ENCODE peak calls at places on chromosomes 11 and 22, in ten cellular contexts. D is cardiac fibroblast; T is lower leg skin; Y is heart right ventricle; H is right atrium auricular region; M is body of pancreas; Z is kidney; W is CD8-positive, alpha-beta memory T cell; X is astrocyte of the cerebellum; O is skeletal muscle cell. S is an unnamed sample.

GRCh38 chr11:67270256-67271211 is 4.3 kb downstream of the GRK2 start:
- DNase-seq in X (no peak), H (no peak), T (no peak), Z (peak), D (peak), M (peak), Y (peak), W (no peak), O (no peak), S (no peak)

GRCh38 chr11:86888164-86888977 is 66.8 kb downstream of the FZD4 start:
- DNase-seq in O (peak), H (no peak), T (no peak), W (no peak), Z (no peak), Y (no peak), X (peak), M (no peak), D (peak), S (no peak)

GRCh38 chr11:66981976-66982578 is 7.0 kb downstream of the C11orf86 start:
- DNase-seq in H (peak), T (peak), W (no peak), O (peak), Z (peak), M (peak), D (peak), Y (peak), X (peak), S (no peak)

GRCh38 chr22:17369553-17370035 is 334 bp downstream of the CECR2 start:
- DNase-seq in H (no peak), Y (peak), W (no peak), X (no peak), Z (peak), M (peak), D (peak), O (no peak), T (no peak), S (no peak)

GRCh38 chr11:86606849-86607481 is 65.5 kb downstream of the ME3 start:
- DNase-seq in O (no peak), T (no peak), X (no peak), Y (no peak), Z (no peak), D (peak), W (no peak), M (no peak), H (no peak), S (no peak)

GRCh38 chr11:110026823-110027626 is 66.2 kb upstream of the ZC3H12C start:
- DNase-seq in M (peak), O (no peak), T (peak), X (no peak), Y (no peak), W (no peak), H (no peak), D (no peak), Z (no peak), S (no peak)

GRCh38 chr22:44351685-44352377 is 39.1 kb upstream of the SHISAL1 start:
- DNase-seq in X (peak), M (no peak), Z (peak), T (no peak), Y (no peak), O (peak), W (no peak), H (peak), D (peak), S (peak)

GRCh38 chr11:28773606-28774005 is 665.4 kb downstream of the METTL15 start:
- DNase-seq in X (no peak), D (no peak), O (no peak), Z (no peak), M (no peak), T (no peak), Y (no peak), W (no peak), H (no peak), S (no peak)

GRCh38 chr11:34570584-34570983 is 50.3 kb upstream of the EHF start:
- DNase-seq in H (no peak), Z (no peak), W (no peak), T (peak), X (peak), D (no peak), O (peak), Y (no peak), M (no peak), S (no peak)

GRCh38 chr11:61803889-61804647 is 11.4 kb downstream of the FEN1 start:
- DNase-seq in H (no peak), T (no peak), M (no peak), Y (no peak), W (no peak), X (no peak), O (no peak), D (peak), Z (no peak), S (no peak)

GRCh38 chr22:27489265-27489675 is 312.3 kb downstream of the MN1 start:
- DNase-seq in W (no peak), Y (no peak), D (peak), Z (no peak), X (no peak), O (peak), H (no peak), M (peak), T (no peak), S (no peak)

GRCh38 chr22:21816787-21817496 is 50.5 kb downstream of the MAPK1 start:
- DNase-seq in X (peak), Y (peak), M (peak), Z (no peak), D (peak), H (no peak), O (peak), W (no peak), T (no peak), S (peak)

GRCh38 chr11:117907276-117908110 is 21.7 kb downstream of the TMPRSS13 start:
- DNase-seq in W (peak), X (peak), O (peak), Z (peak), Y (peak), M (peak), H (peak), D (peak), T (peak), S (peak)

GRCh38 chr11:121965330-121965729 is 150.7 kb downstream of the BLID start:
- DNase-seq in O (peak), Y (no peak), W (no peak), T (no peak), X (no peak), D (peak), M (no peak), Z (no peak), H (no peak), S (peak)

GRCh38 chr11:68974421-68975194 is 6.2 kb downstream of the MRGPRD start:
- DNase-seq in Z (peak), H (no peak), D (no peak), T (no peak), X (no peak), W (no peak), O (no peak), M (no peak), Y (no peak), S (no peak)

GRCh38 chr22:21044931-21045584 is 688 bp upstream of the LRRC74B start:
- DNase-seq in X (peak), H (no peak), O (peak), M (no peak), Z (peak), W (no peak), Y (no peak), T (no peak), D (peak), S (no peak)

GRCh38 chr11:62546937-62547625 is 475 bp upstream of the AHNAK start:
- DNase-seq in W (no peak), O (no peak), X (no peak), Z (peak), H (no peak), T (no peak), D (peak), Y (no peak), M (no peak), S (no peak)

GRCh38 chr11:57314221-57314973 is 10.4 kb downstream of the TNKS1BP1 start:
- DNase-seq in D (no peak), O (no peak), T (no peak), W (no peak), M (no peak), Z (peak), H (no peak), Y (no peak), X (no peak), S (no peak)

GRCh38 chr11:8683115-8683807 is 669 bp downstream of the RPL27A start:
- DNase-seq in D (no peak), O (no peak), Y (no peak), Z (no peak), H (peak), X (no peak), T (no peak), M (no peak), W (peak), S (no peak)

GRCh38 chr11:78560066-78560597 is 14.5 kb downstream of the NARS2 start:
- DNase-seq in T (no peak), X (no peak), D (no peak), H (no peak), M (no peak), O (no peak), W (no peak), Y (no peak), Z (no peak), S (no peak)

GRCh38 chr11:78562398-78562797 is 12.3 kb downstream of the NARS2 start:
- DNase-seq in T (no peak), M (no peak), Z (no peak), H (no peak), O (no peak), W (no peak), X (peak), Y (no peak), D (peak), S (no peak)

GRCh38 chr11:78557236-78557635 is 17.4 kb downstream of the NARS2 start:
- DNase-seq in X (no peak), Z (no peak), D (no peak), Y (no peak), M (no peak), O (no peak), W (no peak), H (no peak), T (no peak), S (no peak)

GRCh38 chr11:78564037-78564888 is 10.4 kb downstream of the NARS2 start:
- DNase-seq in X (peak), O (no peak), W (no peak), T (peak), Z (no peak), D (peak), H (no peak), M (peak), Y (peak), S (no peak)

GRCh38 chr11:78560826-78561484 is 13.7 kb downstream of the NARS2 start:
- DNase-seq in Y (no peak), D (peak), H (no peak), T (peak), X (no peak), W (no peak), Z (no peak), M (no peak), O (no peak), S (no peak)
- H3K4me3 ChIP-seq in Y (peak), D (no peak), H (no peak), T (no peak), X (no peak), W (no peak), Z (peak), M (no peak), O (no peak), S (no peak)

DNA sequence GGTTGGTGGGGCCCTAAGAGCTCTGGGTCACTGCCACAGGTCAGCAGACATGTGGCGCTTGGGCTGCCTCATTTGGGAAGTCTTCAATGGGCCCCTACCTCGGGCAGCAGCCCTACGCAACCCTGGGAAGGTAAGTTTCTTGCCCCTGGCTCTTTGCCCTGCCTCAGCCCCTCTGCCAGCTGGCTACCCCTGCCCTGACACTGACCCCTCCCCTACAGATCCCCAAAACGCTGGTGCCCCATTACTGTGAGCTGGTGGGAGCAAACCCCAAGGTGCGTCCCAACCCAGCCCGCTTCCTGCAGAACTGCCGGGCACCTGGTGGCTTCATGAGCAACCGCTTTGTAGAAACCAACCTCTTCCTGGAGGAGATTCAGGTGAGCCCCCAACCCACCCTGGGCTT is 1.9 kb downstream of the SCYL1 start:
- DNase-seq in O (no peak), H (no peak), W (no peak), X (no peak), D (no peak), T (no peak), Y (no peak), M (no peak), Z (peak), S (no peak)
- H3K4me3 ChIP-seq in O (no peak), H (no peak), W (no peak), X (no peak), D (no peak), T (no peak), Y (no peak), M (no peak), Z (no peak), S (no peak)

GRCh38 chr22:46292173-46292572 is 4.5 kb upstream of the GTSE1 start:
- DNase-seq in W (no peak), D (no peak), M (no peak), X (no peak), T (no peak), Y (no peak), Z (no peak), O (no peak), H (no peak), S (no peak)
- H3K4me3 ChIP-seq in W (no peak), D (no peak), M (no peak), X (no peak), T (no peak), Y (no peak), Z (no peak), O (no peak), H (no peak), S (no peak)

DNA sequence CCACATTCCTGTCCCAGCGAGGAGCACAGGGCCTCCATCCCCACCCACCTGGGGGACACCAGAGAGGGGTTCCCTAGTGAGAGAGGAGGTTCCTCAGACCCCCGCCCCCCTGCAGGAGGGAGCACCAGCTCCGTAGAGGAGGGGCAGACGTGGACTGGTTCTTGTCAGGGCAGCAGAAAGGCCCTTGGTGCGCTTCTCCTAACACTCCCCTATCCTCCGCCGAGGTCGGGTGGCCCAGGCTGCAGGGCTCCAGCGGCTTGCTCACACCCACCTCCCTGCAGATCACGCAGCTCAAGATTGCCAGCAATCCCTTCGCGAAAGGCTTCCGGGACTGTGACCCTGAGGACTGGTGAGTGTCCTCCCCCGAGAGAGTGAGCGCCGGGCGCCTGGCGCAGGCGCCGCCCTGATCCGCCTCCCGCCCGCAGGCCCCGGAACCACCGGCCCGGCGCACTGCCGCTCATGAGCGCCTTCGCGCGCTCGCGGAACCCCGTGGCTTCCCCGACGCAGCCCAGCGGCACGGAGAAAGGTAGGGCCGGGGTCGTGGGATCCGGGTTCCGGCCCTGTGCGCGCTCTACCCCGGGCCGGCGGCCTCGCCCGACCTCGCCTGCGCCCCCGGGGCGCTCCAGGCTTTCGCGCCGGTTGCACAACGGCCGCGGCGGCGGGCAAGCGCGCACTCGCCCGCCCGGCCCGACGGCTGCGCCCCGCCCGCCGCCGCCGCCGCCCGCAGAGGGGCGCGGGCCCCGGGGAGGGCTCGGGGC is 5.1 kb downstream of the TBX1 start:
- DNase-seq in Z (no peak), W (no peak), H (no peak), O (no peak), D (no peak), X (no peak), M (no peak), T (no peak), Y (no peak), S (no peak)
- H3K4me3 ChIP-seq in Z (no peak), W (no peak), H (peak), O (no peak), D (no peak), X (no peak), M (no peak), T (no peak), Y (peak), S (peak)

GRCh38 chr11:48109046-48109666 is 107.5 kb upstream of the OR4B1 start:
- DNase-seq in Y (no peak), D (peak), H (no peak), T (no peak), Z (no peak), O (no peak), M (no peak), X (peak), W (no peak), S (no peak)
- H3K4me3 ChIP-seq in Y (peak), D (no peak), H (peak), T (no peak), Z (no peak), O (no peak), M (no peak), X (peak), W (peak), S (no peak)

DNA sequence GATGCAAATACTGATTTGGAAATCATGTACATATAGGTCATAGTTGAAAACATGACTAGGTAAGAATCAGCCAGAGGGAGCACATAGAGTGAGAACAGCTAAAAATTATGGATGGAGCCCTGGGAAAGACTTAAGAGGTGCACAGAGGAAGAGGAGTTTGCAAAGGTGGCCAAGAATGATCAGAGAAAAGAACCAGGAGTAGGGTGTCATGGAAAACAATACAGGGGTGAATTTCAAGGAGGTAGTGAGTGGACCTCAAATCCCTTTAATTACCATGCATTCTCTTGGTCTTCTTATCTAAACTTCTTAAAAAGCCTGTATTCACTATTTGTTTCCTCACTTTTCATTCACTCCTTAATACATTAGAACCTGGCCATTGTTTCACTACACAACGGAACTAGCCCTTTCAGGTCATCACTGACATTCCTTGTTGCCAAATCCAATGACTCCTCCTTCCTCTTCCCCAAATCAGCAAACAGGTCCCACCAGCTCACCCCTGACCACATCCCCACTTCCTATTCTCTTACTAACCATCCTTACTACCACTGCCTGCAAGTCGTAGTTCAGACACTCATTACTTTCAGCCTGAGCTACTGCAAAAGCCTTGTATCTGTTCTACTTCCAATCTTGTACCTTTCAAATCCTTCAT is 22.6 kb downstream of the BUD13 start:
- DNase-seq in D (no peak), X (no peak), T (no peak), H (no peak), W (no peak), O (no peak), Z (no peak), Y (no peak), M (no peak), S (no peak)
- H3K4me3 ChIP-seq in D (no peak), X (no peak), T (no peak), H (no peak), W (no peak), O (no peak), Z (no peak), Y (no peak), M (no peak), S (no peak)

GRCh38 chr11:114057605-114058004 is 1.9 kb upstream of the ZBTB16 start:
- DNase-seq in X (no peak), W (no peak), Z (no peak), O (no peak), M (no peak), T (no peak), H (no peak), D (no peak), Y (no peak), S (no peak)
- H3K4me3 ChIP-seq in X (no peak), W (no peak), Z (no peak), O (no peak), M (no peak), T (no peak), H (no peak), D (no peak), Y (no peak), S (no peak)

DNA sequence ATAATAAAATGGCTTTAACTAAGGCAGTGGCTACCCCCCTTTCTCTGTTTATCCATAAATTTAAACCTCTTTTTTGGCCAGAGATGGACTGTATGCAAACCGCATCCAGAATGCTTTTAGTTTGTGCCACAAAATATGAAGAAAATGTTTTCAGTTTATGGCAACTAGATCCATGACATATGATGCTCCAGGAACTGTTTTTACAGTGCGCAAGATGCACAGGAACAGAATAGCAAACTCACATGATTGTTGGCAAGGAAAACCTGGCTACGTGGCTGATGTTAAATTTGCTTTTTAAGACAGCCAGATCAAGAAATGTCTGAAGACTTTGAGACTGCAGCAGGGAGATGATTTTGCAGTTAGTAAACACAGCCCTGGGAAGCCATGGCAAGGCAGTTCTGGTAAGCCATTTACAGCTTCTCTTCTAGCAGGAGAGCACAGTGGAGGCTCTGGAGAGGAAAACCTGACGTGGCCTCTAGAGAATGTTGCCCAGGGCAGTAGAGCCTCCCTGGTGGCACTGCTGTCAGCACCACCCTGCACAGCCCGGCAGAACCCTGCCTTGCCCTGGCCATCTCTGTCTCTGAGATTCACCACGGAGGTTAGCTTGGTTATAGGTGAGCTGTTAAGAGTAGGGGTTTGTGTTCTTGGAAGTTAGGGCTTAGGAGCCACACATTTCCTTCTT is 69.8 kb upstream of the TNRC6B start:
- DNase-seq in M (peak), Y (peak), O (no peak), X (no peak), Z (no peak), T (no peak), W (no peak), D (peak), H (no peak), S (no peak)
- H3K4me3 ChIP-seq in M (no peak), Y (peak), O (peak), X (no peak), Z (peak), T (no peak), W (peak), D (no peak), H (peak), S (peak)

DNA sequence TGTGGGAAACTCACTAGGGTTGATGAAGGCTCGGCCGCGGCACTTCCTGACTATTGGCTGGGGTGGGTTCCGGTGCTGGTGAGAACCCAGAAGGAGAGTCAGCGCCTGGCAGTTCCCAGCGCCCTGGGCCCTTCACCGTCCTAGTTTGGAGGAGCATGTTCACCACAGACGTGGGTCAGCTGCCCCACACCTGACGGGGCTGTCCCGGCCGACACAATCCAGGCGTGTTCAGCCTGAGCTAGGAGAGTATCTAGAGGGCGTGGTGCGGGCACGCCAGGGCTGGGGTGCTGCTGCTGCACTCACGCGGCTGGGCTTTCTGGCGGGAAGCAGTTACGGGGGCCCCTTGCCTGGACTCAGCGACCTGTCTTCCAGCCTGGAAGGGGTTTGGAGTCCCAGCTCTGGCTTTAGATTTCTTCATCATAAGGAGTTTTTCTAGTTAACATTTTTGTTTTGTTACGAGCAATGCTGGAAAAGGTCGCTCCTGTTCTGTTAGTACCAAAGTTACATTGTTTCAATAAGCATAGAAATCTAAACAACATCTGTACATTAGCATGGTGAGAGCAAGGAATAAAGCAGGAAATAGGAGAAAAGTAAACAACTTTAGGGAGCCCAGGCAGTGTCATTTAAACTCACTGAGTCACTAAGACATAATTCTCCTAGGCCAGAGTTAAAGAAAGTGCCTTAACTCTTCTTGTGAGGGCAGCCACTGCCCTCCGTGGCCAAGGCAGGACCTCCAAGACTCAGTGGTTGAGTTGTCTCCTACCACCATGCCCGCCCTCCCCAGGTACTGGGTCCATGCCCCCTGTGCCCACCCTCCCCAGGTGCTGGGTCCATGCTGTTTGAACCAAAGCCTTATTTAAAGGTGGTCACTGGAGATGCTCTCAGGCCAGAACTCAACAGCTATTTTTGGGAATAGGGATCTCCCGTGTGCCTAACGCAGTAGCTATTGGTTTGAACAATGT is 12.1 kb upstream of the ADORA2A start:
- DNase-seq in O (no peak), Y (no peak), X (no peak), Z (peak), D (no peak), T (no peak), W (no peak), H (no peak), M (no peak), S (no peak)
- H3K4me3 ChIP-seq in O (no peak), Y (no peak), X (no peak), Z (no peak), D (no peak), T (no peak), W (no peak), H (no peak), M (no peak), S (no peak)